ENCODE peak calls at places on chromosomes 5 and 9, in ten cellular contexts. D is fibroblast of mammary gland; U is CD4-positive, alpha-beta T cell; M is AG09309; H is cardiac fibroblast; B is CD8-positive, alpha-beta T cell; I is HCT116; Z is heart left ventricle; G is nephron progenitor cell; Y is IMR-90. V is an unnamed sample.

GRCh38 chr5:113166710-113167366 is 190.2 kb downstream of the DCP2 start:
- DNase-seq in D (peak; percentile 89), I (peak; percentile 97), G (no peak), U (no peak), B (no peak), M (no peak), Z (no peak), Y (peak; percentile 89), H (peak; percentile 42), V (no peak)

GRCh38 chr5:137156175-137156574 is 343.0 kb downstream of the SPOCK1 start:
- DNase-seq in Y (no peak), Z (no peak), G (no peak), D (no peak), H (peak; percentile 26), B (no peak), I (no peak), M (no peak), U (no peak), V (no peak)

GRCh38 chr9:136306691-136307208 is 2.9 kb upstream of the CCDC187 start:
- DNase-seq in B (no peak), M (no peak), G (no peak), Z (no peak), Y (no peak), H (no peak), I (no peak), D (no peak), U (no peak), V (no peak)

GRCh38 chr9:69131682-69132081 is 42.4 kb upstream of the TJP2 start:
- DNase-seq in D (peak; percentile 100), B (no peak), G (no peak), M (peak; percentile 84), U (no peak), H (peak; percentile 92), Z (no peak), I (no peak), Y (peak; percentile 96), V (peak; percentile 41)

GRCh38 chr9:69276775-69277174 is 48.2 kb upstream of the ENTREP1 start:
- DNase-seq in G (no peak), M (no peak), D (peak; percentile 8), H (no peak), B (no peak), Y (no peak), Z (peak; percentile 46), U (no peak), I (no peak), V (no peak)

GRCh38 chr5:169777112-169777511 is 140.0 kb downstream of the DOCK2 start:
- DNase-seq in H (no peak), B (no peak), U (no peak), G (peak; percentile 23), D (no peak), Y (no peak), M (no peak), Z (no peak), I (no peak), V (no peak)

GRCh38 chr5:163913548-163913947 is 408.1 kb downstream of the MAT2B start:
- DNase-seq in U (no peak), H (peak; percentile 7), B (no peak), Y (peak; percentile 14), M (no peak), G (no peak), D (peak; percentile 25), I (no peak), Z (no peak), V (no peak)

GRCh38 chr9:123739387-123739786 is 190.5 kb downstream of the DENND1A start:
- DNase-seq in I (no peak), B (no peak), Y (no peak), Z (no peak), M (no peak), G (no peak), H (no peak), D (no peak), U (no peak), V (no peak)

GRCh38 chr9:113690055-113690740 is 185.9 kb upstream of the ZNF618 start:
- DNase-seq in G (no peak), M (no peak), B (no peak), Z (no peak), H (no peak), D (no peak), U (no peak), Y (no peak), I (no peak), V (no peak)

GRCh38 chr5:145362261-145362660 is 472.9 kb downstream of the PRELID2 start:
- DNase-seq in I (no peak), D (peak; percentile 71), H (peak; percentile 78), B (no peak), M (peak; percentile 52), G (no peak), Z (no peak), Y (peak; percentile 93), U (no peak), V (peak; percentile 34)

GRCh38 chr5:75648712-75649111 is 37.5 kb downstream of the ANKDD1B start:
- DNase-seq in Z (no peak), G (no peak), D (no peak), U (no peak), Y (no peak), I (no peak), H (no peak), B (no peak), M (no peak), V (no peak)

GRCh38 chr5:3359642-3360041 is 236.0 kb upstream of the IRX1 start:
- DNase-seq in B (no peak), H (no peak), G (no peak), U (no peak), M (no peak), Y (no peak), D (no peak), Z (no peak), I (no peak), V (no peak)

GRCh38 chr5:171651102-171651501 is 134.5 kb upstream of the SMIM23 start:
- DNase-seq in H (no peak), M (no peak), D (no peak), I (no peak), G (no peak), Y (no peak), B (no peak), U (no peak), Z (no peak), V (no peak)

GRCh38 chr5:127959152-127959764 is 124.3 kb upstream of the SLC12A2 start:
- DNase-seq in Y (peak; percentile 92), Z (peak; percentile 72), I (peak; percentile 39), H (peak; percentile 78), B (no peak), D (peak; percentile 86), M (no peak), G (no peak), U (no peak), V (peak; percentile 44)

GRCh38 chr5:464446-464842 is 21.5 kb downstream of the EXOC3 start:
- DNase-seq in Z (no peak), G (no peak), I (no peak), U (no peak), B (no peak), D (no peak), H (no peak), M (no peak), Y (no peak), V (no peak)

DNA sequence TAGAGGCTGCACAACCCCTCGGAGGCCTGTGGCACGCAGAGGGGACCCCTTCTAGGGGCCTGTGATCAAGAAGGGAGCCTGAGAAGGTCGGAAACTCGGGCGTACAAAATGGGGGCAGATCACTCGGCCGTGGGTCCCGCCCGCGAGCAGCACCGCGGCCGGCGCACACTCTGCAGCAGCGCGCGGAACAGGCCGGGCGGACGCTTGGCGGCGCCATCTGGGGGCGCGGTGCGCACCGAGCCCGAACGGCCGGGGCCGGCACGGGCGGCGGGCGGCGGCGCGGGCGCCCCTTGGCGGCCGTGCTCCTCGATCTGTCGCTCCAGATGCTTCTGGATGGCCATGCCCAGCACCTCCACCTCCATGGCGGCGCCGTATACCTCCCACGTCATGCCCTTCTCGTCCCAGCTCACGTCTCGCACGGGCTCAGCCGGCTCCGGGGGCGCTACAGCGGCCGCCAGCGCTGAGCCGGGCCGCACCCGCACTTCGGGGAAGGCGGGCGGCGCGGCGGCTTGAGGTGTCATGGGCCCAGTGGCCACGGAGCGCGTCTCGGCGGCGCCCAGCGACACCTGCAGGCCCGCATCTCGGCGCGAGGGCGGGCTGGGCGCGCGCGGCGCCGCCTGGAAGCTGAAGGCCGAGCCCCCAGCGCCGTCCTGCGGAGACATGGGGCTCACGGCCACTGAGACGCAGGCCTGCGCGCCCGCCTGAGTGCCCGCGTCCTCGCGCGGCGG is 13.1 kb downstream of the GPRIN1 start:
- DNase-seq in U (peak; percentile 62), I (no peak), B (peak; percentile 66), G (peak; percentile 48), H (peak; percentile 45), Z (no peak), M (no peak), D (peak; percentile 28), Y (no peak), V (no peak)
- TF ChIP-seq CTCF in U (peak; percentile 11), I (no peak), B (no peak), G (no peak), H (no peak), Z (no peak), M (no peak), D (no peak), Y (no peak), V (no peak)

GRCh38 chr5:146475190-146475801 is 28.2 kb downstream of the TCERG1 start:
- DNase-seq in G (no peak), M (no peak), U (no peak), B (no peak), I (no peak), Y (no peak), D (peak; percentile 4), Z (no peak), H (no peak), V (no peak)
- TF ChIP-seq CTCF in G (no peak), M (peak; percentile 31), U (no peak), B (peak; percentile 19), I (no peak), Y (peak; percentile 16), D (peak; percentile 34), Z (no peak), H (peak; percentile 34), V (peak; percentile 10)

GRCh38 chr5:93235751-93236150 is 345.3 kb downstream of the NR2F1-AS1 start:
- DNase-seq in I (no peak), G (no peak), B (no peak), H (no peak), Z (no peak), Y (no peak), U (no peak), D (no peak), M (no peak), V (no peak)

GRCh38 chr5:93240228-93240834 is 340.7 kb downstream of the NR2F1-AS1 start:
- DNase-seq in D (no peak), G (no peak), M (no peak), I (no peak), Z (no peak), B (no peak), H (no peak), Y (no peak), U (no peak), V (no peak)

GRCh38 chr5:93236807-93237421 is 344.1 kb downstream of the NR2F1-AS1 start:
- DNase-seq in H (no peak), B (no peak), Y (peak; percentile 94), M (no peak), I (no peak), D (peak; percentile 64), G (no peak), U (no peak), Z (no peak), V (no peak)
- TF ChIP-seq CTCF in H (no peak), B (no peak), Y (no peak), M (peak; percentile 3), I (no peak), D (no peak), G (no peak), U (no peak), Z (no peak), V (no peak)

GRCh38 chr5:109803854-109804253 is 114.1 kb downstream of the MAN2A1 start:
- DNase-seq in Z (no peak), Y (no peak), D (no peak), H (no peak), G (no peak), U (no peak), M (no peak), B (no peak), I (no peak), V (no peak)
- TF ChIP-seq CTCF in Z (no peak), Y (no peak), D (no peak), H (no peak), G (no peak), U (no peak), M (no peak), B (no peak), I (no peak), V (no peak)

V was measured in AG09319.